ENCODE peak calls at places on chromosomes 5 and 9, in four cellular contexts. V is fibroblast of mammary gland, M is cardiac muscle cell, F is endothelial cell. O is an unnamed sample.

GRCh38 chr5:149962040-149962439 is 1.5 kb downstream of the SLC26A2 start:
- DNase-seq in V (peak; percentile 78), M (peak; percentile 80), F (peak; percentile 15), O (no peak)

GRCh38 chr5:152560508-152561137 is 155.5 kb upstream of the NMUR2 start:
- DNase-seq in F (peak; percentile 77), M (peak; percentile 75), V (peak; percentile 67), O (peak; percentile 22)

GRCh38 chr9:137127301-137128157 is 11.4 kb upstream of the GRIN1 start:
- DNase-seq in M (peak; percentile 29), V (no peak), F (no peak), O (no peak)

GRCh38 chr9:78357165-78357873 is 60.4 kb downstream of the PSAT1 start:
- DNase-seq in F (no peak), V (no peak), M (no peak), O (no peak)

GRCh38 chr9:129446828-129447550 is 173.9 kb downstream of the C9orf50 start:
- DNase-seq in V (peak; percentile 18), F (no peak), M (no peak), O (no peak)

GRCh38 chr5:145246961-145247744 is 588.0 kb downstream of the PRELID2 start:
- DNase-seq in F (no peak), M (no peak), V (peak; percentile 61), O (no peak)

GRCh38 chr9:18703086-18703750 is 229.3 kb downstream of the ADAMTSL1 start:
- DNase-seq in V (no peak), M (peak; percentile 67), F (no peak), O (no peak)

GRCh38 chr5:6576861-6577501 is 55.9 kb downstream of the NSUN2 start:
- DNase-seq in F (peak; percentile 33), V (peak; percentile 66), M (peak; percentile 68), O (no peak)

GRCh38 chr5:148469446-148470062 is 85.8 kb downstream of the FBXO38 start:
- DNase-seq in M (peak; percentile 85), F (no peak), V (peak; percentile 87), O (no peak)

DNA sequence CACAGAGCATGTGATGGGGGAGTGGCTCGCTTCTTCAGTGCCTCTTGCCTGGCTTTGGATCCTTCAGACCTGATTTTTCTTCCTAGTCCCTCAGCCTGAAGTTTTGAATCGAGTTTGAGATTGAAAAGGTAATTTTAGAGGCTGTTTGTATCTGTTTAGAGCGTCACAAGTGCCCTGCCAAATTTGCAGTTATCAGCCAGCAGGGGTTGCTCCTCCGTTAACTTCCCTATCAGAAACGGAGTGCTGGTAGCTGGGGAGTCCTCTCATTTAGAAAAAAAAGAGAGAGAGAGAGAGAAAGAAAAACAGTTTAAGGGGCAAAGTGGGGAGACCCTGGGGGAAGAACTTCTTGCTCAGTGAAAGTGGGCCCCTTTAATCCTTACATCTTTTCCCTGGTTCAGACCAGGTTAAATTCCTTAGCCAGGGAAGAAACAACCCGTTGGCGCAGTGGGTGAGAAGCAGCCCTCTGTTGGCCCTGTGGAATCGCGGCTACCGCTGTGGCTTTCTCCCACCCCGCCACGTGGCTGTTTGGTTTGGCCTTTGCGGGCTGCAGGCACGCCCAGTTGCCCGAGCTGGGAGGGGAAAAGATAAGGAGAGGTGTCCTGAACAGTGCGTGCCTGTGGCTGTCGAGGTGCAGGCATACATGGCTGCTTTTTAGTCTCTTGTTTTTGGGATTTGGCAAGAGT is 576.7 kb upstream of the ACO1 start:
- DNase-seq in M (no peak), F (no peak), V (no peak), O (no peak)
- TF ChIP-seq CTCF in M (no peak), F (no peak), V (no peak), O (no peak)

GRCh38 chr5:103829585-103829984 is 267.0 kb upstream of the NUDT12 start:
- DNase-seq in F (peak; percentile 37), M (no peak), V (no peak), O (no peak)
- TF ChIP-seq CTCF in F (peak; percentile 74), M (peak; percentile 15), V (peak; percentile 28), O (no peak)

GRCh38 chr9:133951265-133951664 is 40.9 kb downstream of the VAV2 start:
- DNase-seq in V (no peak), M (no peak), F (no peak), O (no peak)

GRCh38 chr9:133950206-133950915 is 41.8 kb downstream of the VAV2 start:
- DNase-seq in F (no peak), V (no peak), M (peak; percentile 78), O (no peak)

GRCh38 chr9:133949486-133950061 is 42.5 kb downstream of the VAV2 start:
- DNase-seq in F (no peak), M (no peak), V (no peak), O (no peak)

GRCh38 chr9:133952598-133953550 is 39.2 kb downstream of the VAV2 start:
- DNase-seq in F (no peak), M (no peak), V (no peak), O (no peak)

GRCh38 chr9:133950916-133951231 is 41.2 kb downstream of the VAV2 start:
- DNase-seq in F (no peak), M (no peak), V (no peak), O (no peak)
- TF ChIP-seq CTCF in F (no peak), M (no peak), V (no peak), O (no peak)

GRCh38 chr5:157069949-157070348 is 11.0 kb upstream of the HAVCR1 start:
- DNase-seq in M (no peak), V (no peak), F (no peak), O (no peak)
- TF ChIP-seq CTCF in M (no peak), V (no peak), F (no peak), O (no peak)

DNA sequence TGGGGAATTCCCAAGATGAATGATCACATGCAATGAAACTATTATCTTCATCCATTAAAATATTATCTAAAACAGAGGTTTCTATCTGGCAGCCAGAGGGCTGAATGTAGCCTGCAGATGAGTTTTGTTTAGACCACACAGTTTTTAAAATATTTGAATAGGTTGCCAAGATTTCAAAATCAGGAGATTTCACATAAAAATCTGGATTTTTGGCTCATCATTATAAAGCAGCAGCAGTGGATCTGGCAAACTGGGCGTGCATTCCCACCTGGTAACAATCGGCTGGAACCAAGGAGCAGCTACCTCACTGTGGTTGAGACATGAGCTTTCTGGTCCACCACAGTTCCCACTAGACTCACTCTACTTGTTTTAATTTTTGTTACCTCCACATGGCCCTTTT is 155.1 kb downstream of the BNC2 start:
- DNase-seq in V (peak; percentile 76), F (no peak), M (peak; percentile 72), O (no peak)
- TF ChIP-seq CTCF in V (no peak), F (no peak), M (no peak), O (no peak)

GRCh38 chr5:163459888-163460561 is at the start of gene NUDCD2:
- DNase-seq in F (peak; percentile 94), M (peak; percentile 99), V (peak; percentile 99), O (peak; percentile 97)
- TF ChIP-seq CTCF in F (no peak), M (peak; percentile 22), V (no peak), O (peak; percentile 20)

GRCh38 chr5:95723632-95724369 is 7.3 kb upstream of the RHOBTB3 start:
- DNase-seq in F (peak; percentile 33), V (no peak), M (peak; percentile 87), O (no peak)
- TF ChIP-seq CTCF in F (no peak), V (no peak), M (no peak), O (no peak)

GRCh38 chr9:16530669-16531461 is 339.6 kb downstream of the BNC2 start:
- DNase-seq in M (no peak), V (peak; percentile 76), F (no peak), O (no peak)
- TF ChIP-seq CTCF in M (no peak), V (no peak), F (no peak), O (no peak)

GRCh38 chr9:96177719-96178028 is 124.3 kb downstream of the HSD17B3 start:
- DNase-seq in M (no peak), V (no peak), F (no peak), O (no peak)

GRCh38 chr9:96173640-96174039 is 128.3 kb downstream of the HSD17B3 start:
- DNase-seq in M (no peak), F (peak; percentile 26), V (no peak), O (no peak)

GRCh38 chr9:96178153-96178552 is 123.8 kb downstream of the HSD17B3 start:
- DNase-seq in V (no peak), F (no peak), M (no peak), O (no peak)

GRCh38 chr9:96175001-96175400 is 127.0 kb downstream of the HSD17B3 start:
- DNase-seq in M (no peak), V (no peak), F (no peak), O (no peak)

DNA sequence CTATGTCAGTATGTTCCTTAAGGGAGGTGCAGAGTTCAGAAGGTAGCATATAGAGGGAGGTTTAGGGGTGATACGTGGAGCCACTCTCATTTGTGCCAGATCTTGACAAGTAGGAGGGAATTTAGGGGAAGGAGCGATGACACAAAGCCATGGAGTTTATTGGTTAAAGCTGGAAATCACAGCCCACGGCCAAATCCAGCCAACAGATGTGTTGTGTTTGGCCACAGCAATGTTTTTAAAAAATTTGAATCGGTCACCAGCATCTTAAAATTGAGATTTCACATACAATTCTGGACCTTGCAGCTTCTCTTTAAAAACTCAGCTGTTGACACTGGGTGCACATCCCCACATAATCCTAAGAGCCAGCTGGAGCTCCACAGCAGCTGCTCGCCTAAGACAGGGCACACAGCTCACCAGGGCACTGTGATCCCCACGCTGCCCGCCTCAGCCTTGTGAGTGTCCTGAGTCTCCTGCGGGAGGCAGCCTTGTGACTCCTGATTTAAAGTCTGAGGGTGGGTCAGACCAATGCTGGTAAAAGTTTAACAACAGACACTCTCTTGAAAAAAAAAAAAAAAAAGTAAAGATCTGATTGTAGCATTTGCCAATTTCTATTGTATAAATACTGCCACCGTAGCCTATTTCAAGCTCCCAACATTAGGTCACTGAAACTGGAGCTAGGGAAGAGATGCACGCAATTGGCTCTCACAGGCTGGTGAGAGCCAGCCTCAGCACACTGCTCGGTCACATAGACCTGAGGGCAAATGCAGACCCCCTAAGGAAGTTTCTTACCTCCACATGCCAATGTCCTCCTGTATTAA is 124.9 kb downstream of the HSD17B3 start:
- DNase-seq in F (no peak), V (peak; percentile 41), M (no peak), O (no peak)
- TF ChIP-seq CTCF in F (no peak), V (no peak), M (no peak), O (no peak)